ENCODE peak calls at places on chromosomes 11 and 22, in six cellular contexts. J is A549, K is SK-N-SH, D is HepG2, C is K562, W is GM12878. Q is an unnamed sample.
A peak's percentile ranks its signal among the peaks of the same experiment; 100 is the strongest.

GRCh38 chr11:12706531-12707499 is 32.6 kb downstream of the TEAD1 start:
- DNase-seq in J (no peak), K (no peak), D (peak; percentile 57), C (peak; percentile 70), W (no peak), Q (no peak)

GRCh38 chr11:102603091-102603490 is 22.0 kb downstream of the MMP20 start:
- DNase-seq in J (no peak), K (no peak), D (peak; percentile 98), C (no peak), W (no peak), Q (peak; percentile 73)

GRCh38 chr22:20807315-20807752 is 33.4 kb downstream of the SERPIND1 start:
- DNase-seq in J (peak; percentile 69), K (no peak), D (no peak), C (peak; percentile 89), W (no peak), Q (peak; percentile 98)

GRCh38 chr11:134120921-134121526 is 52.2 kb downstream of the JAM3 start:
- DNase-seq in J (no peak), K (peak; percentile 61), D (no peak), C (no peak), W (no peak), Q (peak; percentile 52)

GRCh38 chr22:49956418-49956770 is 4.2 kb upstream of the PIM3 start:
- DNase-seq in J (no peak), K (no peak), D (no peak), C (no peak), W (no peak), Q (no peak)

GRCh38 chr11:10496296-10496936 is 41.4 kb downstream of the AMPD3 start:
- DNase-seq in J (no peak), K (no peak), D (no peak), C (no peak), W (no peak), Q (no peak)

GRCh38 chr11:25211635-25212251 is 714.9 kb downstream of the LUZP2 start:
- DNase-seq in J (no peak), K (no peak), D (no peak), C (no peak), W (no peak), Q (no peak)

GRCh38 chr11:14254533-14255530 is 104.2 kb downstream of the RRAS2 start:
- DNase-seq in J (no peak), K (no peak), D (no peak), C (no peak), W (no peak), Q (no peak)

GRCh38 chr11:11078344-11078743 is 220.5 kb upstream of the ZBED5 start:
- DNase-seq in J (no peak), K (no peak), D (no peak), C (no peak), W (no peak), Q (peak; percentile 28)

GRCh38 chr11:86068138-86068861 is 584 bp downstream of the PICALM start:
- DNase-seq in J (peak; percentile 28), K (peak; percentile 42), D (peak; percentile 6), C (peak; percentile 45), W (no peak), Q (no peak)

GRCh38 chr22:17559188-17559587 is 4.1 kb upstream of the SLC25A18 start:
- DNase-seq in J (no peak), K (no peak), D (no peak), C (no peak), W (no peak), Q (no peak)

GRCh38 chr22:49204599-49205214 is 623.0 kb downstream of the BRD1 start:
- DNase-seq in J (no peak), K (no peak), D (no peak), C (no peak), W (no peak), Q (no peak)

GRCh38 chr11:74678591-74679512 is 52.4 kb downstream of the CHRDL2 start:
- DNase-seq in J (no peak), K (no peak), D (no peak), C (peak; percentile 46), W (no peak), Q (peak; percentile 44)

GRCh38 chr22:28246392-28246791 is 327.3 kb upstream of the PITPNB start:
- DNase-seq in J (no peak), K (no peak), D (no peak), C (no peak), W (no peak), Q (peak; percentile 72)

GRCh38 chr22:28245579-28246224 is 326.6 kb upstream of the PITPNB start:
- DNase-seq in J (no peak), K (no peak), D (peak; percentile 37), C (no peak), W (no peak), Q (no peak)

GRCh38 chr22:28247114-28247513 is 328.1 kb upstream of the PITPNB start:
- DNase-seq in J (no peak), K (no peak), D (no peak), C (no peak), W (no peak), Q (no peak)

GRCh38 chr22:28243539-28243938 is 324.5 kb upstream of the PITPNB start:
- DNase-seq in J (no peak), K (no peak), D (no peak), C (no peak), W (no peak), Q (no peak)

GRCh38 chr22:28244760-28245159 is 325.7 kb upstream of the PITPNB start:
- DNase-seq in J (no peak), K (no peak), D (no peak), C (no peak), W (no peak), Q (no peak)
- TF ChIP-seq SMC3 in J (no peak), K (no peak), D (no peak), C (no peak), W (no peak), Q (no peak)

DNA sequence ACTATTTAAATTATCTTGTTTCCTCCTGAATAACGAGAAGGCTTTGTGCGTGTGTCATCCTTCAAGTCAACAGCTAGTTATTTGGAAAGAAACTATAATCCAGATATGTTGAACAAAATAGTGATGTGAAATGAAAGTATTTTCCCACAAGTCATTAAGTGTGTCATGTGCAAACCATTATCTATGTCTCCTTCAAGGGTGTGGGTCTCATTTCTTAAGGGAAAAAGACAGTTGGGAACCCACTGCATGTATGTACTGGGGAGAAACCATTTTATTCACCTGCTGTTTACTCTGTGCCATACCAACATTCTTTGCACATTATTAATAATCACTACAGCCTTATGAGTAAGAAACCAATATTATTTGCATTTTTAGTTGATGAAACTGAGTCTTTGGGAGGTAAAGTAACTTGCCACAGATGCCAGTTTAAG is 145.3 kb upstream of the CTSC start:
- DNase-seq in J (no peak), K (no peak), D (no peak), C (no peak), W (no peak), Q (peak; percentile 65)
- TF ChIP-seq SMC3 in J (no peak), K (no peak), D (no peak), C (no peak), W (no peak), Q (no peak)

GRCh38 chr11:111554532-111554931 is 14.0 kb downstream of the LAYN start:
- DNase-seq in J (no peak), K (no peak), D (no peak), C (no peak), W (no peak), Q (no peak)
- TF ChIP-seq SMC3 in J (no peak), K (no peak), D (no peak), C (no peak), W (no peak), Q (no peak)

DNA sequence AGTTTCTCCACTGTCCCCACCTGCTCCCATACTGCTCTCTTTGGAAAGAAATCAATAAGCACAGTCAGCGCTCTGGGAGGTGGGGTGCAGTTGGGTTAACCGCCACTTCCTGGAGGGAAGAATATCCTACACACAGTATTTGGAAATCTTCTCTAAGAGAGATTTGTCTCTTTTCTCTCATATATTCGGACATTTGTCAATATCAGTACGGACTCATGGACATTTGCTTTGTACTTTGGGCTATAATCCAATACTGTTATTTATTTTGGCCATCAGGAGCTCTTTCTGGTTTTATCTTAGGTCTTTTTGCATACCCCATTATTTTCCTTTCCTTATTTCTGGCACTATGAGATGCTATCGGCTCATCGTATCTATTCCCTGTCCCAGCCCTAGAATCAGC is 13.7 kb downstream of the NLRP14 start:
- DNase-seq in J (no peak), K (no peak), D (no peak), C (no peak), W (no peak), Q (no peak)
- TF ChIP-seq SMC3 in J (no peak), K (no peak), D (no peak), C (no peak), W (no peak), Q (no peak)

DNA sequence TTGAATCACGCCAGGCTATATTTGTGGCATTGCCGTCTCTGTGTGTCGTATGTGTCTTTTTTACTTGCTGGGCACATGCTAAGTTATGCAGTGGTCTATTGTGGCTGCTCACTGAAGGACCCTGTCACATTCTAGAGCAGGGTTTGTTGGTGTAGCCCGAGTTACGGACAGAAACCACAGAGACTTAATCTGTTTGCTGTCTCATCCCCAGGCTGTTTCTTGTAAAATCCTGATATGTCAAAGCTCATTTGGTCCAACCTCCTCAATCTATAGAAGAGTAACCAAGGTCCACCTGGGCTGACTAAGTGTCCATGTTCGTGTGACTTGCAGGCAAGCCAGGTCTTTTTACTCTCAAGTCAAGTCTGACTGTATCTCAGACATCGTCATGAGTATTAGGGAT is 5.0 kb downstream of the DPF2 start:
- DNase-seq in J (no peak), K (no peak), D (no peak), C (no peak), W (no peak), Q (no peak)
- TF ChIP-seq SMC3 in J (no peak), K (no peak), D (no peak), C (no peak), W (no peak), Q (no peak)

DNA sequence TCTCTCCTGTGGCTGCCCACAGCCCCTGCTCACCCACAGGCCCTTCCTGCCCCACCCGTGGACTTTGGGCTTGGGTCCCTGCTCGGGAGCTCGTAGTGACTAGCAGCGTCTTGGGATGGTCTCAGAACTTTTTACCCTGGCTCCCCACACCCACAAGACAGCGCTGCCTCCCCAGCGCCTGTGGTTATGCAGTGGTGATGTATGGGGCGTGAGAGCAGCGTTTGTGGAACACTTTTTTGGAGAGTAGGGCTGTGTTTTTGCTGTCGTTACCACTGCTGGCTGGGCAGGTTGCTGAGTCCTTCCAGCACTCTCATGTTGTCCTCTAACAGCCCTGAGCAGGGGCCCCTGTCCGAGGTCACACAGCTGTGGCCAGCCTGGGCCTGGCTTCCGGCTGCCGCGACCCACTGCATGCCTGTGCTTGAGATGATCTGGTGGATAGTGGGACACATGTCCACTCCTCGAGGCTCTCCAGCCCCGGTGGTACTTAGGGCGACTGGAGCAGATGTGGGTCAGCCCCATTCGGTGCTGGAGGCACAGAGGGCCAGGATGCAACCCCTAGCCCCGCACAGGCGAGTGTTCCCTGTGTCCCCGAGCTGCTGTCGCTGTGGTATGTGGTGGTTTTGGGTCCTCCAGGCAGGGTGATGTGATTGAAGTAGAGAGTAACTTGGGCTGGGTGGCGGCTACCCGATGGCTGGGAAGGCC is 7.1 kb upstream of the GRAMD4 start:
- DNase-seq in J (no peak), K (peak; percentile 90), D (peak; percentile 35), C (no peak), W (no peak), Q (no peak)
- TF ChIP-seq SMC3 in J (no peak), K (no peak), D (no peak), C (no peak), W (no peak), Q (no peak)

Q was measured in IMR-90.